ENCODE peak calls at places on chromosome 12, in ten cellular contexts. E is nephron progenitor cell, B is iPS-NIHi11, Y is D721Med, G is AG04450, F is kidney tubule cell, R is LoVo, J is lung, T is mesendoderm, H is aorta. S is an unnamed sample.

GRCh38 chr12:120529641-120530314 is 820 bp upstream of the COQ5 start:
- DNase-seq in E (no peak), B (peak), Y (no peak), G (no peak), F (peak), R (peak), J (no peak), T (peak), H (no peak), S (peak)

GRCh38 chr12:58955849-58956248 is 35.5 kb upstream of the LRIG3 start:
- DNase-seq in E (no peak), B (no peak), Y (no peak), G (no peak), F (no peak), R (no peak), J (no peak), T (no peak), H (no peak), S (no peak)

GRCh38 chr12:84043355-84043754 is 869.2 kb downstream of the SLC6A15 start:
- DNase-seq in E (no peak), B (no peak), Y (no peak), G (no peak), F (no peak), R (peak), J (no peak), T (no peak), H (no peak), S (no peak)

GRCh38 chr12:15522574-15523187 is 200.4 kb downstream of the PTPRO start:
- DNase-seq in E (no peak), B (peak), Y (no peak), G (no peak), F (peak), R (peak), J (no peak), T (peak), H (no peak), S (no peak)

GRCh38 chr12:121059031-121059898 is 20.2 kb upstream of the OASL start:
- DNase-seq in E (no peak), B (no peak), Y (no peak), G (no peak), F (peak), R (peak), J (no peak), T (no peak), H (no peak), S (no peak)

GRCh38 chr12:51864701-51865469 is 16.4 kb upstream of the FIGNL2 start:
- DNase-seq in E (peak), B (peak), Y (peak), G (no peak), F (no peak), R (no peak), J (no peak), T (peak), H (no peak), S (peak)

GRCh38 chr12:2057041-2057792 is 4.4 kb downstream of the CACNA1C start:
- DNase-seq in E (peak), B (peak), Y (peak), G (no peak), F (peak), R (peak), J (no peak), T (peak), H (peak), S (peak)

GRCh38 chr12:46373303-46374182 is 970 bp upstream of the SLC38A2 start:
- DNase-seq in E (peak), B (peak), Y (no peak), G (no peak), F (no peak), R (peak), J (peak), T (peak), H (peak), S (peak)

GRCh38 chr12:132018193-132018916 is 68.6 kb downstream of the EP400 start:
- DNase-seq in E (no peak), B (no peak), Y (no peak), G (no peak), F (no peak), R (no peak), J (no peak), T (peak), H (peak), S (no peak)